ENCODE peak calls at places on chromosomes 11 and 22, in eight cellular contexts. U is IMR-90; B is HCT116; W is effector memory CD4-positive, alpha-beta T cell; S is tibial nerve; O is stomach; V is neuronal stem cell; E is mesendoderm. T is an unnamed sample. For H3K36me3 and H3K4me1, the result is how much of the 10 kb centered on the place peaks cover.

GRCh38 chr11:95924414-95924760 is 480 bp upstream of the MTMR2 start:
- DNase-seq in U (peak), B (no peak), W (no peak), S (no peak), O (no peak), V (no peak), E (peak), T (no peak)

GRCh38 chr22:49767355-49768062 is 60.2 kb downstream of the BRD1 start:
- DNase-seq in U (peak), B (peak), W (no peak), S (no peak), O (no peak), V (peak), E (peak), T (peak)

GRCh38 chr22:50141891-50142363 is 28.6 kb upstream of the PANX2 start:
- DNase-seq in U (peak), B (no peak), W (no peak), S (no peak), O (no peak), V (peak), E (peak), T (no peak)

GRCh38 chr11:44978961-44979331 is 28.3 kb upstream of the TP53I11 start:
- DNase-seq in U (no peak), B (no peak), W (no peak), S (no peak), O (peak), V (no peak), E (no peak), T (no peak)

GRCh38 chr11:65415499-65416340 is 6.9 kb upstream of the NEAT1 start:
- DNase-seq in U (no peak), B (no peak), W (no peak), S (no peak), O (no peak), V (no peak), E (no peak), T (no peak)

GRCh38 chr11:70668204-70669202 is 270.2 kb downstream of the CTTN start:
- DNase-seq in U (peak), B (no peak), W (no peak), S (no peak), O (no peak), V (no peak), E (no peak), T (no peak)

GRCh38 chr11:33258631-33259184 is 1.5 kb downstream of the HIPK3 start:
- DNase-seq in U (peak), B (no peak), W (no peak), S (peak), O (no peak), V (no peak), E (no peak), T (no peak)

GRCh38 chr11:68854273-68854958 is 12.7 kb upstream of the CPT1A start:
- DNase-seq in U (no peak), B (no peak), W (no peak), S (no peak), O (no peak), V (no peak), E (no peak), T (no peak)

GRCh38 chr11:26553182-26553581 is 18.9 kb downstream of the MUC15 start:
- DNase-seq in U (no peak), B (no peak), W (no peak), S (no peak), O (no peak), V (no peak), E (no peak), T (no peak)

GRCh38 chr11:10429526-10429925 is 25.5 kb upstream of the AMPD3 start:
- DNase-seq in U (no peak), B (no peak), W (no peak), S (no peak), O (no peak), V (no peak), E (peak), T (no peak)

GRCh38 chr22:29804985-29805384 is 33.1 kb downstream of the ASCC2 start:
- DNase-seq in U (no peak), B (no peak), W (no peak), S (no peak), O (no peak), V (no peak), E (no peak), T (no peak)

GRCh38 chr22:29727248-29727551 is 7.4 kb downstream of the CABP7 start:
- DNase-seq in U (peak), B (no peak), W (no peak), S (peak), O (peak), V (no peak), E (peak), T (no peak)

GRCh38 chr11:65428578-65429068 is 6.0 kb downstream of the NEAT1 start:
- DNase-seq in U (no peak), B (no peak), W (no peak), S (peak), O (peak), V (no peak), E (no peak), T (no peak)

GRCh38 chr11:11608783-11609232 is 13.0 kb downstream of the GALNT18 start:
- DNase-seq in U (peak), B (no peak), W (no peak), S (peak), O (no peak), V (no peak), E (no peak), T (no peak)

GRCh38 chr11:2699185-2699530 is 636 bp downstream of the KCNQ1OT1 start:
- DNase-seq in U (peak), B (no peak), W (no peak), S (no peak), O (no peak), V (no peak), E (peak), T (no peak)

GRCh38 chr11:129691154-129691553 is 124.5 kb upstream of the TMEM45B start:
- DNase-seq in U (no peak), B (no peak), W (no peak), S (no peak), O (no peak), V (no peak), E (no peak), T (no peak)

GRCh38 chr11:118068206-118068944 is 8.5 kb upstream of the TMPRSS4 start:
- DNase-seq in U (no peak), B (no peak), W (no peak), S (no peak), O (no peak), V (no peak), E (peak), T (no peak)

GRCh38 chr22:29268511-29269229 is 602 bp downstream of the EWSR1 start:
- DNase-seq in U (peak), B (peak), W (peak), S (peak), O (peak), V (peak), E (peak), T (no peak)

GRCh38 chr22:21778705-21779363 is 43.2 kb upstream of the YPEL1 start:
- DNase-seq in U (peak), B (no peak), W (no peak), S (no peak), O (peak), V (no peak), E (peak), T (no peak)

GRCh38 chr11:111512296-111513239 is at the start of gene BTG4:
- DNase-seq in U (no peak), B (no peak), W (no peak), S (no peak), O (no peak), V (no peak), E (peak), T (peak)

GRCh38 chr11:37511425-37511933 is 913.4 kb upstream of the RAG2 start:
- DNase-seq in U (peak), B (no peak), W (no peak), S (no peak), O (no peak), V (no peak), E (no peak), T (no peak)

GRCh38 chr22:45159652-45160462 is 3.9 kb upstream of the NUP50 start:
- DNase-seq in U (peak), B (no peak), W (no peak), S (no peak), O (peak), V (no peak), E (peak), T (no peak)

GRCh38 chr11:71420455-71421241 is 27.5 kb downstream of the DHCR7 start:
- DNase-seq in U (peak), B (peak), W (no peak), S (no peak), O (peak), V (peak), E (peak), T (peak)

GRCh38 chr11:60609632-60610031 is 89.8 kb upstream of the MS4A8 start:
- DNase-seq in U (no peak), B (no peak), W (no peak), S (no peak), O (no peak), V (no peak), E (no peak), T (no peak)

GRCh38 chr11:101759771-101760450 is 154.9 kb upstream of the CEP126 start:
- DNase-seq in U (peak), B (peak), W (no peak), S (no peak), O (no peak), V (no peak), E (no peak), T (no peak)

GRCh38 chr11:112554586-112554985 is 293.9 kb upstream of the PLET1 start:
- DNase-seq in U (no peak), B (no peak), W (no peak), S (no peak), O (no peak), V (no peak), E (no peak), T (no peak)

GRCh38 chr22:36486619-36487384 is 5.4 kb upstream of the TXN2 start:
- DNase-seq in U (peak), B (no peak), W (peak), S (peak), O (peak), V (no peak), E (peak), T (peak)
- H3K36me3 ChIP-seq in U (under half), B (under half), W (under half), S (under half), O (under half), V (under half), E (under half), T (under half)

GRCh38 chr11:61883327-61883726 is 8.0 kb downstream of the FADS3 start:
- DNase-seq in U (no peak), B (no peak), W (no peak), S (no peak), O (no peak), V (no peak), E (no peak), T (no peak)
- H3K4me1 ChIP-seq in U (under half), B (under half), W (under half), S (under half), O (under half), V (under half), E (under half), T (under half)

DNA sequence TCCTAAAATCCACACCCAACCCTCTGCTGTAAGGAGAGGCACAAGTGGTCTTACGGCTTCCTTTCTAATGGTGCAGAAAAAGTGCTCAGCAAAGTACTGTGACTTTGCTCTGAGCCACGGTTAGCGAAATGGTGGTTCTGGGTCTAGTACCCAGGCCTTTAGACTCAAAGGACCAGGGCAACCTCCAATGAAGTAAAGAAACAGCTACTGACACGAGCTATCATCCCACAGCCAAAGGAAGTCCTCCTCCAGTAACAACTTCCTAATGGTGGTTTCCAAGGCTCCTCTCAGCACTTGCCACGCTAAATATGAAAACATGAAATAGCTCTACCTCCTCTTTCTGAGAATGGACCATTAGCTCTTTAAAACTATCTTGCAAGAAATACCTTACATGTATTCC is 122.5 kb downstream of the ETS1 start:
- DNase-seq in U (no peak), B (no peak), W (no peak), S (no peak), O (no peak), V (no peak), E (no peak), T (no peak)
- H3K36me3 ChIP-seq in U (under half), B (under half), W (half or more), S (under half), O (under half), V (under half), E (under half), T (half or more)

DNA sequence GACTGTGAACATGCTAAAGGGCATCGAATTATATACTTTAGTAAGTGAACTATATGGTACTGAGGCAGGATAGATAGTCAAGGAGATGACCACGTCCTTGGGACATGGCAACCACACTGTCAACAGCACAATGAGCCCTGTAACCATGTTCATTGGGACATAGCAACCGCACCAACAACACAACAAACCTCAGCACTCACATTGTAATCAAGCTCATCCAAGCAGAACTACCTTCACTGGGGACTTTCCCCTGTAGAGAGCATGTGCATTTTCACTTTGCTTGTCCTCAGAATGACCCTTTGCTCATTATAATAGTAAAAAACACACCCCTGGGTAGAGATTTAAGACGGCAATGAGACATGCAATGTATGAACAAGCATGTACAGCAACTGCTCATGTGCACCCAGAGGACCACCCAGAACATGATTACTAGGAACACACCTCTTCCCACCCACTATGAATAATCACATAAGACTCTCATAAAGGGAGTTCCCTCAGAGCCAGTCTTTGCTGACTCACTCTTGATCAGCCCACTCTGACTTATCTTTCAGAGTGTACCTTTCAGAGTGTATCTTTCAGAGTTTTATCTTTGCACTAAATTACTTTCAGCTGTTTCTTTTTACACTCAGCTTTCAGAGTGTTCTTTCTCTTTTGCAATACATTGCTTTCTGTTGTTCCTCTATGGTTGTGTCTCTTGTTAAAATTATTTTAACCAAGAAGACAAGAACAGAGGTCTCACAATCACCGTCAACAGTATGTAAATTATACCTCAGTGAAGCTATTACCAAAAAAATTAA is 4.1 kb upstream of the PLAAT2 start:
- DNase-seq in U (peak), B (peak), W (peak), S (no peak), O (no peak), V (no peak), E (peak), T (peak)
- H3K4me1 ChIP-seq in U (under half), B (under half), W (under half), S (under half), O (under half), V (under half), E (under half), T (under half)

GRCh38 chr22:42648017-42648367 is 1.2 kb downstream of the CYB5R3 start:
- DNase-seq in U (no peak), B (no peak), W (no peak), S (no peak), O (no peak), V (no peak), E (no peak), T (no peak)

GRCh38 chr22:42649261-42650056 is at the start of gene CYB5R3:
- DNase-seq in U (peak), B (peak), W (peak), S (peak), O (peak), V (peak), E (peak), T (peak)

GRCh38 chr22:42648368-42649260 is 578 bp downstream of the CYB5R3 start:
- DNase-seq in U (no peak), B (no peak), W (no peak), S (no peak), O (peak), V (no peak), E (peak), T (no peak)

GRCh38 chr22:42653992-42654391 is 4.8 kb upstream of the CYB5R3 start:
- DNase-seq in U (no peak), B (no peak), W (no peak), S (no peak), O (no peak), V (no peak), E (no peak), T (no peak)

GRCh38 chr22:42651134-42651533 is 1.9 kb upstream of the CYB5R3 start:
- DNase-seq in U (peak), B (no peak), W (no peak), S (no peak), O (no peak), V (no peak), E (no peak), T (no peak)
- H3K36me3 ChIP-seq in U (under half), B (under half), W (under half), S (under half), O (under half), V (under half), E (under half), T (under half)